ENCODE peak calls at places on chromosome 2, in four cellular contexts. W is PC-3, P is A549, T is neuronal stem cell. Z is an unnamed sample.

GRCh38 chr2:192579965-192580700 is 385.4 kb upstream of the TMEFF2 start:
- DNase-seq in T (no peak), P (no peak), W (no peak), Z (no peak)

GRCh38 chr2:69100220-69100723 is 87.3 kb downstream of the ANTXR1 start:
- DNase-seq in P (no peak), W (no peak), T (no peak), Z (no peak)

GRCh38 chr2:18304849-18305248 is 255.6 kb downstream of the RDH14 start:
- DNase-seq in P (no peak), W (no peak), T (no peak), Z (no peak)

GRCh38 chr2:58033530-58033929 is 13.1 kb upstream of the VRK2 start:
- DNase-seq in T (no peak), W (no peak), P (no peak), Z (no peak)

GRCh38 chr2:240377366-240377765 is 58.1 kb upstream of the GPC1 start:
- DNase-seq in T (no peak), W (no peak), P (no peak), Z (no peak)

GRCh38 chr2:69565431-69565839 is 78.1 kb downstream of the AAK1 start:
- DNase-seq in T (peak), P (peak), W (peak), Z (no peak)

GRCh38 chr2:240904216-240905175 is 1.6 kb upstream of the CROCC2 start:
- DNase-seq in T (no peak), P (no peak), W (no peak), Z (no peak)

GRCh38 chr2:59006204-59006603 is 765.1 kb upstream of the FANCL start:
- DNase-seq in W (no peak), P (no peak), T (no peak), Z (no peak)

GRCh38 chr2:222698276-222698675 is 26.8 kb downstream of the MOGAT1 start:
- DNase-seq in T (no peak), P (no peak), W (no peak), Z (no peak)

GRCh38 chr2:31802711-31803110 is 208.1 kb downstream of the MEMO1 start:
- DNase-seq in T (no peak), P (no peak), W (no peak), Z (no peak)

GRCh38 chr2:179550214-179550613 is 285.6 kb upstream of the SESTD1 start:
- DNase-seq in T (peak), P (no peak), W (no peak), Z (no peak)

GRCh38 chr2:163191372-163191771 is 352.8 kb upstream of the KCNH7 start:
- DNase-seq in W (peak), P (peak), T (peak), Z (no peak)

GRCh38 chr2:124024491-124025348 is at the start of gene CNTNAP5:
- DNase-seq in T (peak), W (no peak), P (no peak), Z (no peak)

GRCh38 chr2:39837856-39838453 is 58.9 kb upstream of the THUMPD2 start:
- DNase-seq in T (no peak), P (peak), W (peak), Z (peak)

GRCh38 chr2:42568431-42569115 is at the start of gene MTA3:
- DNase-seq in P (peak), W (peak), T (peak), Z (no peak)

GRCh38 chr2:54523336-54523959 is 67.3 kb downstream of the SPTBN1 start:
- DNase-seq in W (no peak), T (no peak), P (no peak), Z (no peak)

GRCh38 chr2:207334631-207335371 is 169.1 kb upstream of the KLF7 start:
- DNase-seq in T (peak), P (peak), W (peak), Z (peak)
- H3K4me2 ChIP-seq in T (peak), P (peak), W (peak), Z (peak)

GRCh38 chr2:200668473-200668872 is 82.7 kb downstream of the AOX1 start:
- DNase-seq in P (no peak), T (no peak), W (no peak), Z (no peak)
- H3K4me3 ChIP-seq in P (no peak), T (no peak), W (no peak), Z (no peak)

GRCh38 chr2:172726172-172726735 is 9.4 kb upstream of the RAPGEF4 start:
- DNase-seq in W (no peak), T (no peak), P (no peak), Z (no peak)
- H3K4me2 ChIP-seq in W (no peak), T (no peak), P (peak), Z (no peak)

GRCh38 chr2:3282056-3282998 is 95.3 kb downstream of the EIPR1 start:
- DNase-seq in T (no peak), P (no peak), W (peak), Z (no peak)
- H3K4me3 ChIP-seq in T (no peak), P (no peak), W (peak), Z (no peak)

DNA sequence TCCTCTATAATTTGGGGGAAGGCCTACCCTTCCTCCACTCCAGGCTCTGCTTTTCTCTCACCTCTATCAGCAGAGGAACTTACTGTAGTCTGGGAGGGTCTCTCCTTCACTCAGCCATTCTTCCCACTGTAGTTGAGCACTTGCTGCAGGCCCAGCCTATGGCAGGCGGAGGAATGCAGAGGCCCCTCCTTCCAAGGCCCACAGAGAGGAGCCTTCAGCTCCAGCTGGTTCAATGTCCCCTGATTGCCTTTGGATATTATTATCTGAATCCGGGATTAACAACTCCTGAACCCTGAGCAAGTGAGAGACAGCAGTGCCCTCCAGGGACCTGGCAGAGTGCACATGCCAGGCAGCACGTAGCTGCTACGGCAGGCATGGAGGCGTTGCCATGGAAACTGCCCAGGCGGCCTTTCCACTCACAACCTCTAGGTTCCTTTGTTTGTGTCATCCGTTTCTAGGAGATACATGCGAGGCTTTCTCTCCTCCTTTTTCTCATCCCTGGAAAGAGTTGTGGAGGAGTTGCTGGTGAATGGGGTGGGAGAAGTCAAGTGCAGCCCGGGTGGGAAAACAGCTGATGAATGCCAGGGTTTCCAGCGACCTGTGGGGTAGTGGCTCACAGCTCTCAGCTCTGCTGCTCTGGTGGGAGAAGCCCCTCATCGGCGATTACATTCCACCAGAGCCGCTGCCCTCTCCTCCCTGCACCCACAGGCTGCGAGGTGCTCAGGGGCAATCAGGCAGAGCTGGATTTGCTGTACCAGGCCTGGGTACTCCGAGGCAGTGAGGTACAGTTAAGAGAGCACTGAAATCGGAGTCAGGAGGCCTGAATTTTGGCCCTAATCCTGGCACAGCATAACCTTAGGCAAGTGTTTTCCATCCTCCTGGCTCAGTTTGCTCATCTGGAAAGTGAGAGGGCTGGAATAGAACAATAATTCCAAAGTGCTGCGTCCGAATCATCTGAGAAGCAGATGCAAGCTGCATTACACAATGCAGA is 55.3 kb upstream of the HK2 start:
- DNase-seq in P (no peak), T (peak), W (no peak), Z (no peak)
- H3K4me2 ChIP-seq in P (no peak), T (peak), W (no peak), Z (no peak)

GRCh38 chr2:237866119-237866621 is 6.7 kb downstream of the RAMP1 start:
- DNase-seq in T (no peak), P (no peak), W (peak), Z (no peak)
- H3K4me3 ChIP-seq in T (no peak), P (no peak), W (peak), Z (no peak)

GRCh38 chr2:28927469-28927868 is 33.0 kb downstream of the WDR43 start:
- DNase-seq in W (no peak), P (no peak), T (no peak), Z (no peak)
- H3K4me2 ChIP-seq in W (no peak), P (no peak), T (no peak), Z (peak)

GRCh38 chr2:35973132-35973736 is 382.3 kb upstream of the CRIM1 start:
- DNase-seq in W (peak), T (peak), P (peak), Z (no peak)

GRCh38 chr2:35976611-35977010 is 379.0 kb upstream of the CRIM1 start:
- DNase-seq in W (no peak), P (no peak), T (no peak), Z (no peak)

GRCh38 chr2:35973737-35974132 is 381.8 kb upstream of the CRIM1 start:
- DNase-seq in W (peak), P (no peak), T (no peak), Z (no peak)

DNA sequence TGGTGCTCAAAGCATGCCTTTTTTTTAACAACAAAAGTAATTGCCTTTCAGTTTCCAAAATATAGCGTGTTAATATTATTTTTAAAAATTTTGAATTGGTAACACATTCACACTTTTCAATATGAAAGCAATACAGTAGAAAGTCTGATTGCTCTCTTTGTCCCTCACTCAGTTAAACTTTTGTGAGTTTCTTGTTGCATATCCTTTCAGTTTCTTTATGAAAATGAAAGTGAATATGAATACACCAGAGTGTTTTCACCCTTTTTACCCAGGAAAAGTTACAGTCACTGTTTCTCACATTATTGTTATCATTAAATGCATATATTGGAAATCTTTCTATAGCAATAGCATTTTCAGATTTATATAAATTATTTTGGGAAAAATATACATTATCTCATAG is 377.4 kb upstream of the CRIM1 start:
- DNase-seq in P (no peak), T (no peak), W (no peak), Z (no peak)
- H3K4me3 ChIP-seq in P (no peak), T (no peak), W (no peak), Z (no peak)

Z was measured in keratinocyte.